ENCODE peak calls at places on chromosomes 12 and 14, in eight cellular contexts. One of them, this sample, is unnamed.
A peak's percentile ranks its signal among the peaks of the same experiment; 100 is the strongest.

GRCh38 chr14:69048456-69048855 is 69.4 kb upstream of the ACTN1 start:
- DNase-seq in sigmoid colon: no peak
- DNase-seq in tibial artery: no peak
- DNase-seq in endothelial cell: no peak
- DNase-seq in BE2C: peak; percentile 59
- DNase-seq in uterus: peak; percentile 39
- DNase-seq in HFFc6: no peak
- DNase-seq in H1: no peak
- DNase-seq in this sample: no peak

GRCh38 chr12:1083086-1083887 is 92.3 kb downstream of the ERC1 start:
- DNase-seq in HFFc6: peak; percentile 51
- DNase-seq in endothelial cell: no peak
- DNase-seq in H1: no peak
- DNase-seq in uterus: no peak
- DNase-seq in BE2C: peak; percentile 23
- DNase-seq in tibial artery: no peak
- DNase-seq in sigmoid colon: no peak
- DNase-seq in this sample: no peak

GRCh38 chr14:35399083-35399807 is 5.3 kb downstream of the NFKBIA start:
- DNase-seq in HFFc6: no peak
- DNase-seq in BE2C: no peak
- DNase-seq in H1: no peak
- DNase-seq in endothelial cell: no peak
- DNase-seq in uterus: no peak
- DNase-seq in tibial artery: no peak
- DNase-seq in sigmoid colon: no peak
- DNase-seq in this sample: no peak

GRCh38 chr12:108714866-108715265 is 16.5 kb downstream of the CORO1C start:
- DNase-seq in uterus: no peak
- DNase-seq in tibial artery: no peak
- DNase-seq in H1: no peak
- DNase-seq in endothelial cell: no peak
- DNase-seq in HFFc6: no peak
- DNase-seq in sigmoid colon: no peak
- DNase-seq in BE2C: no peak
- DNase-seq in this sample: no peak

GRCh38 chr14:69547701-69548348 is 26.8 kb downstream of the CCDC177 start:
- DNase-seq in endothelial cell: peak; percentile 82
- DNase-seq in uterus: no peak
- DNase-seq in H1: no peak
- DNase-seq in HFFc6: no peak
- DNase-seq in BE2C: peak; percentile 66
- DNase-seq in tibial artery: no peak
- DNase-seq in sigmoid colon: no peak
- DNase-seq in this sample: no peak

GRCh38 chr14:33259764-33260163 is 321.1 kb downstream of the NPAS3 start:
- DNase-seq in sigmoid colon: no peak
- DNase-seq in endothelial cell: no peak
- DNase-seq in BE2C: no peak
- DNase-seq in uterus: no peak
- DNase-seq in tibial artery: no peak
- DNase-seq in H1: no peak
- DNase-seq in HFFc6: no peak
- DNase-seq in this sample: no peak

GRCh38 chr12:121830134-121830533 is 26.3 kb downstream of the SETD1B start:
- DNase-seq in H1: no peak
- DNase-seq in sigmoid colon: no peak
- DNase-seq in HFFc6: no peak
- DNase-seq in BE2C: no peak
- DNase-seq in uterus: no peak
- DNase-seq in tibial artery: no peak
- DNase-seq in endothelial cell: no peak
- DNase-seq in this sample: no peak

GRCh38 chr14:29738950-29739349 is 188.7 kb downstream of the PRKD1 start:
- DNase-seq in tibial artery: no peak
- DNase-seq in BE2C: no peak
- DNase-seq in sigmoid colon: no peak
- DNase-seq in H1: no peak
- DNase-seq in uterus: no peak
- DNase-seq in endothelial cell: no peak
- DNase-seq in HFFc6: no peak
- DNase-seq in this sample: no peak

GRCh38 chr12:68007466-68007865 is 18.2 kb downstream of the IFNG-AS1 start:
- DNase-seq in tibial artery: no peak
- DNase-seq in uterus: no peak
- DNase-seq in HFFc6: peak; percentile 4
- DNase-seq in H1: no peak
- DNase-seq in endothelial cell: no peak
- DNase-seq in sigmoid colon: no peak
- DNase-seq in BE2C: no peak
- DNase-seq in this sample: no peak

GRCh38 chr14:50544911-50545310 is 12.5 kb upstream of the MAP4K5 start:
- DNase-seq in H1: no peak
- DNase-seq in tibial artery: no peak
- DNase-seq in uterus: no peak
- DNase-seq in BE2C: no peak
- DNase-seq in endothelial cell: no peak
- DNase-seq in sigmoid colon: peak; percentile 66
- DNase-seq in HFFc6: no peak
- DNase-seq in this sample: no peak

DNA sequence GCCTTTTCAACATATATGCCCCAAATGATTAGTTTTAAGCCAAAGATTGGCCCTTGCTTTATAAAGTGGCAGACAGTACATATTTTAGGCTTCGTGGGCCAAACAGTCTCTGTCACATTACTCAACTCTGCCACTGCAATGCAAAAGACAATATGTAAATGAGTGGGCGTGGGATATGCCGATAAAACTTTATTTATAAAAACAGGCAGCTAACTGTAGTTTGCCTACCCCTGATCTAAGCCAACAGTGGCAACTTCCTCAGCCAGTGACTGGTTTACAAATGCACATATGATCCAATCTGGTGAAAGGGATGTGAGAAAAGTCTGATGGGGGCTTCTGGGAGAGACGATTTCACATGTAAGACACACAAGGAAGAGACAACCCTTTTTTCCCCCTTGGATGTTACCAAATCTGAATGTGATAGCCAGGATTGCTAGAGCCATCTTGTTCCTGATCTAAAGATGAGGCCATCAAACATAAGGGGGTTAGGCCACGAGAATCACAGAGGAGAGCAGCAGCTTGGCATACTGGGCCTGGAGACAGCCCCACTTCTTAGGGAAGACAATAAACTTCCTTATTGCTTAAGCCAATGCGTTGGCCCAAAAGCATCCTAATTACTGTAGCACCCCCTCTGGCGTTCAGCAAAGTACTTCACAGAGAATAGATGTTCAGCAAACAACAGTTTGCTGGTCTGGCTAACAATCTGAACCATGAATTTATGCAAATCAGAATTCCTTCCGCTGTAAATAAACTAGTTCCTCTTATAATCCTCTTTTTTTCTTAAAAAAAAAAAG is 75.2 kb upstream of the TMCC3 start:
- DNase-seq in uterus: peak; percentile 38
- DNase-seq in sigmoid colon: no peak
- DNase-seq in HFFc6: peak; percentile 10
- DNase-seq in endothelial cell: peak; percentile 24
- DNase-seq in H1: no peak
- DNase-seq in tibial artery: no peak
- DNase-seq in BE2C: no peak
- DNase-seq in this sample: peak; percentile 51
- TF ChIP-seq CTCF in uterus: peak; percentile 29
- TF ChIP-seq CTCF in sigmoid colon: no peak
- TF ChIP-seq CTCF in HFFc6: peak; percentile 68
- TF ChIP-seq CTCF in endothelial cell: peak; percentile 26
- TF ChIP-seq CTCF in H1: peak; percentile 61
- TF ChIP-seq CTCF in tibial artery: peak; percentile 17
- TF ChIP-seq CTCF in BE2C: peak; percentile 41
- TF ChIP-seq CTCF in this sample: peak; percentile 59

GRCh38 chr12:101826766-101827368 is 3.9 kb downstream of the GNPTAB start:
- DNase-seq in HFFc6: no peak
- DNase-seq in tibial artery: no peak
- DNase-seq in BE2C: no peak
- DNase-seq in H1: no peak
- DNase-seq in sigmoid colon: no peak
- DNase-seq in uterus: no peak
- DNase-seq in endothelial cell: no peak
- DNase-seq in this sample: no peak

GRCh38 chr12:101824831-101825230 is 5.9 kb downstream of the GNPTAB start:
- DNase-seq in endothelial cell: no peak
- DNase-seq in H1: no peak
- DNase-seq in HFFc6: no peak
- DNase-seq in tibial artery: no peak
- DNase-seq in BE2C: no peak
- DNase-seq in uterus: no peak
- DNase-seq in sigmoid colon: no peak
- DNase-seq in this sample: no peak

GRCh38 chr12:101819467-101819866 is 11.3 kb downstream of the GNPTAB start:
- DNase-seq in HFFc6: no peak
- DNase-seq in tibial artery: no peak
- DNase-seq in uterus: no peak
- DNase-seq in endothelial cell: no peak
- DNase-seq in sigmoid colon: no peak
- DNase-seq in H1: no peak
- DNase-seq in BE2C: no peak
- DNase-seq in this sample: no peak

GRCh38 chr12:101823039-101823438 is 7.7 kb downstream of the GNPTAB start:
- DNase-seq in BE2C: no peak
- DNase-seq in H1: no peak
- DNase-seq in tibial artery: no peak
- DNase-seq in uterus: no peak
- DNase-seq in endothelial cell: no peak
- DNase-seq in HFFc6: no peak
- DNase-seq in sigmoid colon: no peak
- DNase-seq in this sample: no peak

DNA sequence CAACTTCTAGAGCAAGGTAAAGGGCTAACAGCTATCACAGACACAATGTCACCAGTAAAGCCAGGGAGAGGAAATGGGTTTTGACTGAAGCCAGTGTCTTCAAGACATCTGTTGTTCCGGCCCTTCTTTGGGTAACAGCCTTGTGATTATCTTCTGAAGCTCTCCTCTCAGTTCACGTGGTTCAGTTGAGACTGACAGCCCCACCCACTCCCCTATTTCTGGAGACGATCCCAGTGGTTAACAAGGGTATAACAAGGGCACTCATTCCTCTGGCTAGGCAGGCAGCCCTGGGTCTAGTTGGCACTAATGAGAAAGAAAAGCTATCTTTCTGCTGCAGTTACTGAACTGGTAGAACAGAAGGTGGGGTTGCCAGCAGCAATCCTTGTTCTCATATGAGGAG is 6.9 kb downstream of the GNPTAB start:
- DNase-seq in endothelial cell: peak; percentile 33
- DNase-seq in BE2C: peak; percentile 49
- DNase-seq in HFFc6: no peak
- DNase-seq in tibial artery: no peak
- DNase-seq in sigmoid colon: peak; percentile 65
- DNase-seq in uterus: no peak
- DNase-seq in H1: no peak
- DNase-seq in this sample: peak; percentile 46
- TF ChIP-seq CTCF in endothelial cell: peak; percentile 61
- TF ChIP-seq CTCF in BE2C: peak; percentile 33
- TF ChIP-seq CTCF in HFFc6: peak; percentile 25
- TF ChIP-seq CTCF in tibial artery: no peak
- TF ChIP-seq CTCF in sigmoid colon: no peak
- TF ChIP-seq CTCF in uterus: no peak
- TF ChIP-seq CTCF in H1: peak; percentile 63
- TF ChIP-seq CTCF in this sample: peak; percentile 50

GRCh38 chr12:122869207-122869973 is 26.5 kb downstream of the VPS37B start:
- DNase-seq in H1: no peak
- DNase-seq in sigmoid colon: peak; percentile 27
- DNase-seq in HFFc6: no peak
- DNase-seq in uterus: no peak
- DNase-seq in BE2C: no peak
- DNase-seq in endothelial cell: no peak
- DNase-seq in tibial artery: peak; percentile 25
- DNase-seq in this sample: no peak

GRCh38 chr12:122866950-122867607 is 28.8 kb downstream of the VPS37B start:
- DNase-seq in endothelial cell: no peak
- DNase-seq in tibial artery: peak; percentile 58
- DNase-seq in HFFc6: no peak
- DNase-seq in uterus: no peak
- DNase-seq in H1: no peak
- DNase-seq in BE2C: no peak
- DNase-seq in sigmoid colon: peak; percentile 56
- DNase-seq in this sample: peak; percentile 26

GRCh38 chr12:122866379-122866778 is 29.5 kb downstream of the VPS37B start:
- DNase-seq in BE2C: no peak
- DNase-seq in endothelial cell: no peak
- DNase-seq in uterus: no peak
- DNase-seq in sigmoid colon: peak; percentile 61
- DNase-seq in H1: no peak
- DNase-seq in HFFc6: no peak
- DNase-seq in tibial artery: peak; percentile 51
- DNase-seq in this sample: peak; percentile 8

GRCh38 chr12:122868471-122869177 is 27.3 kb downstream of the VPS37B start:
- DNase-seq in tibial artery: peak; percentile 42
- DNase-seq in sigmoid colon: peak; percentile 46
- DNase-seq in HFFc6: no peak
- DNase-seq in endothelial cell: no peak
- DNase-seq in uterus: no peak
- DNase-seq in BE2C: no peak
- DNase-seq in H1: no peak
- DNase-seq in this sample: no peak

DNA sequence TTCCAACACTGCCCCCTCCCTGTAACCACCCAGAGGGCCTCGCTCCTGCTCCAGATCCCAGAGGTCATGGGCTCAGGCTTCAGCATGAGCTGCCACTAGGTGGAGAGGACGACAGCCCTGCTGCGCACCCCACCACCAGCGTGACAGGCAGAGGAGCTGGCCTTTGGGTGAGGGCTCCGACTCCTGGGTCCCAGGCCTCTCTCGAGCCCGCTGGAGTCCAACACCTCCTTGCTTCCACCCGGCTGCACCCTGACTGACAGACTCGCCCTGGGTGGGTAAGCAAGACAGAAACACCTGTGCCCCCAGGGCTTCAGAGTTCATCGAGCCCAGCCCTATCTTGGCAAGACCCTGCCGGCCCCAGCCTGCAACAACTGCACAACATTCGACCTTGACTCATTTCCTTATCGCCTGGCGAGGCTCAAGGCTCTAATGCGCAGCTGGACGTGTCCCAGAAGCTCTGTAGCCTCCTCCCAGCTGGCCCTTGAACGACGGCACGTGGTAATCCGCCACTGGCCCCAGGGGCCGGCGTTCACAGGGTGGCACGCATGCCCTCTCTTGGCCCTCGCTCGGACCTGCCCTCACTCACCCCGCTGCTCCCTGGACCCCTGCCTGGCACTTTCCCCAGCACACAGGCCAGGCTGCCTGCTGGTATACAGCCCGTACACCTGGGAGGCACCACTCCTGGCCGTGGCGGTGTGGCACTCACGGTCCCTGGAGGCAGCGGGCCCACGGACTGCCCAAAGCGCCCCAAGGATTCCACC is 28.0 kb downstream of the VPS37B start:
- DNase-seq in HFFc6: no peak
- DNase-seq in uterus: no peak
- DNase-seq in tibial artery: peak; percentile 70
- DNase-seq in endothelial cell: peak; percentile 43
- DNase-seq in BE2C: peak; percentile 76
- DNase-seq in H1: no peak
- DNase-seq in sigmoid colon: peak; percentile 65
- DNase-seq in this sample: no peak
- TF ChIP-seq CTCF in HFFc6: peak; percentile 44
- TF ChIP-seq CTCF in uterus: no peak
- TF ChIP-seq CTCF in tibial artery: no peak
- TF ChIP-seq CTCF in endothelial cell: peak; percentile 33
- TF ChIP-seq CTCF in BE2C: peak; percentile 70
- TF ChIP-seq CTCF in H1: peak; percentile 76
- TF ChIP-seq CTCF in sigmoid colon: no peak
- TF ChIP-seq CTCF in this sample: no peak

GRCh38 chr12:58105225-58106119 is 164.1 kb downstream of the ATP23 start:
- DNase-seq in tibial artery: no peak
- DNase-seq in endothelial cell: no peak
- DNase-seq in H1: no peak
- DNase-seq in uterus: no peak
- DNase-seq in sigmoid colon: no peak
- DNase-seq in HFFc6: peak; percentile 3
- DNase-seq in BE2C: no peak
- DNase-seq in this sample: no peak
- TF ChIP-seq CTCF in tibial artery: no peak
- TF ChIP-seq CTCF in endothelial cell: peak; percentile 41
- TF ChIP-seq CTCF in H1: peak; percentile 31
- TF ChIP-seq CTCF in uterus: no peak
- TF ChIP-seq CTCF in sigmoid colon: no peak
- TF ChIP-seq CTCF in HFFc6: peak; percentile 66
- TF ChIP-seq CTCF in BE2C: peak; percentile 20
- TF ChIP-seq CTCF in this sample: no peak

This sample was measured in CD14-positive monocyte.